ENCODE peak calls at places on chromosomes 5 and 9, in nine cellular contexts. B is PC-3; L is endodermal cell; C is activated naive CD4-positive, alpha-beta T cell treated with Interleukin-2 at 50 U/mL for 16 hours; T is HFFc6; I is uterus; U is NCI-H774; K is AG20443; Q is endothelial cell. N is an unnamed sample.

GRCh38 chr9:68780735-68781134 is 75.7 kb downstream of the PIP5K1B start:
- DNase-seq in B (peak), L (no peak), C (peak), T (no peak), I (no peak), U (no peak), K (no peak), Q (no peak), N (no peak)

GRCh38 chr9:33718987-33719386 is 76.4 kb upstream of the PRSS3 start:
- DNase-seq in B (peak), L (no peak), C (no peak), T (peak), I (no peak), U (no peak), K (no peak), Q (no peak), N (peak)

GRCh38 chr9:91428431-91428830 is 4.8 kb upstream of the NFIL3 start:
- DNase-seq in B (no peak), L (no peak), C (no peak), T (no peak), I (no peak), U (no peak), K (no peak), Q (no peak), N (peak)

GRCh38 chr5:173624276-173624675 is 7.8 kb upstream of the BOD1 start:
- DNase-seq in B (no peak), L (no peak), C (no peak), T (no peak), I (no peak), U (no peak), K (no peak), Q (no peak), N (no peak)

GRCh38 chr5:33400675-33401074 is 40.1 kb upstream of the TARS1 start:
- DNase-seq in B (peak), L (no peak), C (no peak), T (no peak), I (no peak), U (no peak), K (no peak), Q (peak), N (no peak)

GRCh38 chr5:181133610-181134231 is 2.8 kb upstream of the OR2V1 start:
- DNase-seq in B (peak), L (no peak), C (no peak), T (peak), I (peak), U (no peak), K (peak), Q (no peak), N (peak)

GRCh38 chr9:14316574-14317304 is 2.8 kb upstream of the NFIB start:
- DNase-seq in B (no peak), L (peak), C (no peak), T (no peak), I (peak), U (peak), K (no peak), Q (no peak), N (peak)

GRCh38 chr5:171419663-171420428 is 399 bp downstream of the FGF18 start:
- DNase-seq in B (no peak), L (peak), C (peak), T (no peak), I (no peak), U (no peak), K (peak), Q (peak), N (no peak)

GRCh38 chr5:114744406-114744805 is 382.5 kb downstream of the KCNN2 start:
- DNase-seq in B (peak), L (no peak), C (no peak), T (no peak), I (no peak), U (no peak), K (no peak), Q (no peak), N (no peak)

GRCh38 chr5:60102961-60103683 is 209.6 kb upstream of the PDE4D start:
- DNase-seq in B (peak), L (no peak), C (no peak), T (no peak), I (no peak), U (no peak), K (no peak), Q (no peak), N (peak)

GRCh38 chr5:31364881-31365636 is 166.8 kb downstream of the DROSHA start:
- DNase-seq in B (peak), L (no peak), C (no peak), T (peak), I (no peak), U (no peak), K (peak), Q (no peak), N (peak)

GRCh38 chr5:149799119-149799623 is 69.1 kb downstream of the PPARGC1B start:
- DNase-seq in B (peak), L (no peak), C (no peak), T (peak), I (peak), U (no peak), K (peak), Q (no peak), N (peak)

GRCh38 chr5:5014836-5015235 is 125.3 kb upstream of the ADAMTS16 start:
- DNase-seq in B (peak), L (peak), C (no peak), T (peak), I (no peak), U (no peak), K (peak), Q (no peak), N (peak)

GRCh38 chr9:92100237-92100911 is 14.8 kb downstream of the SPTLC1 start:
- DNase-seq in B (peak), L (peak), C (no peak), T (peak), I (no peak), U (no peak), K (peak), Q (no peak), N (peak)

GRCh38 chr5:139641116-139642080 is 6.8 kb upstream of the CXXC5 start:
- DNase-seq in B (no peak), L (peak), C (no peak), T (no peak), I (no peak), U (no peak), K (no peak), Q (peak), N (no peak)

GRCh38 chr5:92391-93220 is 638 bp downstream of the PLEKHG4B start:
- DNase-seq in B (no peak), L (no peak), C (no peak), T (no peak), I (no peak), U (no peak), K (no peak), Q (peak), N (peak)

GRCh38 chr9:129309906-129310305 is 131.8 kb upstream of the IER5L start:
- DNase-seq in B (no peak), L (no peak), C (no peak), T (no peak), I (no peak), U (no peak), K (peak), Q (no peak), N (no peak)

GRCh38 chr5:129003232-129003631 is 37.9 kb downstream of the SLC27A6 start:
- DNase-seq in B (peak), L (no peak), C (no peak), T (no peak), I (no peak), U (no peak), K (no peak), Q (no peak), N (no peak)

N was measured in fibroblast of the aortic adventitia.